ENCODE peak calls at places on chromosomes 11 and 22, in ten cellular contexts. P is Panc1; F is brain microvascular endothelial cell; Y is A549; Z is heart left ventricle; N is CD8-positive, alpha-beta T cell; J is tibial artery; W is left ventricle myocardium inferior; H is right lobe of liver; R is lung. L is an unnamed sample.

GRCh38 chr11:34181856-34182405 is 76.5 kb downstream of the NAT10 start:
- DNase-seq in P (no peak), F (no peak), Y (no peak), Z (no peak), N (no peak), J (no peak), W (no peak), H (no peak), R (no peak), L (no peak)

GRCh38 chr22:26330971-26331625 is 98.0 kb upstream of the ASPHD2 start:
- DNase-seq in P (peak), F (peak), Y (peak), Z (no peak), N (peak), J (no peak), W (no peak), H (peak), R (peak), L (no peak)

GRCh38 chr22:50012201-50013181 is at the start of gene IL17REL:
- DNase-seq in P (no peak), F (no peak), Y (no peak), Z (peak), N (no peak), J (no peak), W (peak), H (no peak), R (no peak), L (no peak)

GRCh38 chr22:39177791-39178190 is 25.3 kb upstream of the CBX7 start:
- DNase-seq in P (no peak), F (no peak), Y (no peak), Z (peak), N (no peak), J (no peak), W (peak), H (no peak), R (no peak), L (no peak)

GRCh38 chr11:12117200-12117995 is 7.0 kb downstream of the MICAL2 start:
- DNase-seq in P (no peak), F (no peak), Y (no peak), Z (no peak), N (no peak), J (peak), W (no peak), H (no peak), R (no peak), L (no peak)

GRCh38 chr11:114197799-114198500 is 98.2 kb upstream of the NNMT start:
- DNase-seq in P (no peak), F (peak), Y (no peak), Z (peak), N (no peak), J (peak), W (peak), H (no peak), R (peak), L (no peak)

GRCh38 chr11:123137496-123138270 is 57.4 kb downstream of the CLMP start:
- DNase-seq in P (no peak), F (peak), Y (no peak), Z (peak), N (no peak), J (peak), W (peak), H (peak), R (peak), L (peak)

GRCh38 chr11:93193721-93194120 is 4.1 kb downstream of the SLC36A4 start:
- DNase-seq in P (no peak), F (no peak), Y (no peak), Z (no peak), N (no peak), J (no peak), W (no peak), H (no peak), R (no peak), L (no peak)

GRCh38 chr11:102243399-102243884 is 73.8 kb upstream of the BIRC3 start:
- DNase-seq in P (no peak), F (no peak), Y (no peak), Z (no peak), N (no peak), J (no peak), W (no peak), H (no peak), R (no peak), L (no peak)

GRCh38 chr11:16678466-16679116 is 59.9 kb upstream of the C11orf58 start:
- DNase-seq in P (no peak), F (no peak), Y (no peak), Z (no peak), N (no peak), J (no peak), W (no peak), H (no peak), R (no peak), L (no peak)

GRCh38 chr11:69468236-69468635 is 13.2 kb upstream of the LINC01488 start:
- DNase-seq in P (no peak), F (no peak), Y (no peak), Z (peak), N (no peak), J (no peak), W (peak), H (no peak), R (no peak), L (no peak)

GRCh38 chr22:44276706-44277403 is 35.9 kb downstream of the SHISAL1 start:
- DNase-seq in P (no peak), F (no peak), Y (no peak), Z (no peak), N (no peak), J (no peak), W (no peak), H (no peak), R (no peak), L (no peak)

GRCh38 chr22:44278234-44279058 is 34.3 kb downstream of the SHISAL1 start:
- DNase-seq in P (no peak), F (no peak), Y (no peak), Z (no peak), N (no peak), J (no peak), W (no peak), H (no peak), R (no peak), L (no peak)

GRCh38 chr22:44276041-44276440 is 36.7 kb downstream of the SHISAL1 start:
- DNase-seq in P (no peak), F (no peak), Y (no peak), Z (no peak), N (no peak), J (no peak), W (no peak), H (no peak), R (no peak), L (no peak)

GRCh38 chr22:44279059-44279340 is 33.8 kb downstream of the SHISAL1 start:
- DNase-seq in P (no peak), F (no peak), Y (no peak), Z (no peak), N (no peak), J (no peak), W (no peak), H (no peak), R (no peak), L (no peak)

DNA sequence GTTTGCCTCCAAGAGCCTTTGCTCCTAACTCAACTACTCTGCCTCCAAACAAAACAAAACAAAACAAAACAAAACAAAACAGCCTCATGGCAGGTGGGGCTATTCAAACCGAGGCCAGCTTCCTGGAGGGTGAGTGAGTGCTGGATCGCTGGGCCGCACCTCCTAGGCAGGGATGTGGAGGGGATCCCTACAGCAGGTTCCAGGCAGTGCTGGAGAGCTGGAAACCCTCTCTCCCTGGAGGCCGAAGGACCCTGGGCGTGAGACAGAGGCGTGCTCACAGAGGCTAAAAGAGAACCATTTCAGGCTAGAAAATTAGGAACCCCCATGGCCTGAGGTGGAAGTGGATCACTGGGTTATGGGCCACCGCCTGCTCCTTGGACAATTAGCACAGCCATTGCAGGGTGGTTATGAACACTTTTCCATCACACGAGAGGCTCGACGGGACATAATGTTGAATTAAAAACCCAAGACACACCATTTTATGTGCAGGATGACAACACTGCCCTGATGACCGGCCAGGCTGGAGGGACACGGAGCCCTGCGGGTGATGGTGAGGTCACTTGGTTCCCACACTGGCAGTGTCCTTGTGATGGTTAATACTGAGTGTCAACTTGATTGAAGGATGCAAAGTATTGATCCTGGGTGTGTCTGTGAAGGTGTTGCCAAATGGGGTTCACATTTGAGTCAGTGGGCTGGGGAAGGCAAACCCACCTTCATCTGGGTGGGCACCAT is 35.2 kb downstream of the SHISAL1 start:
- DNase-seq in P (no peak), F (no peak), Y (no peak), Z (no peak), N (no peak), J (no peak), W (no peak), H (no peak), R (no peak), L (no peak)
- TF ChIP-seq CTCF in P (no peak), F (no peak), Y (no peak), Z (no peak), N (no peak), J (no peak), W (no peak), H (no peak), R (no peak), L (no peak)

GRCh38 chr11:67645521-67646457 is 4.7 kb downstream of the ACY3 start:
- DNase-seq in P (no peak), F (no peak), Y (no peak), Z (no peak), N (no peak), J (no peak), W (no peak), H (no peak), R (no peak), L (peak)

GRCh38 chr11:67642148-67642475 is 2.5 kb upstream of the TBX10 start:
- DNase-seq in P (no peak), F (no peak), Y (no peak), Z (no peak), N (no peak), J (no peak), W (no peak), H (no peak), R (no peak), L (no peak)

GRCh38 chr11:67642490-67643120 is 3.0 kb upstream of the TBX10 start:
- DNase-seq in P (no peak), F (no peak), Y (no peak), Z (no peak), N (no peak), J (no peak), W (no peak), H (no peak), R (no peak), L (no peak)

GRCh38 chr11:67644472-67645418 is 5.2 kb upstream of the TBX10 start:
- DNase-seq in P (no peak), F (no peak), Y (no peak), Z (peak), N (no peak), J (no peak), W (no peak), H (no peak), R (no peak), L (peak)

DNA sequence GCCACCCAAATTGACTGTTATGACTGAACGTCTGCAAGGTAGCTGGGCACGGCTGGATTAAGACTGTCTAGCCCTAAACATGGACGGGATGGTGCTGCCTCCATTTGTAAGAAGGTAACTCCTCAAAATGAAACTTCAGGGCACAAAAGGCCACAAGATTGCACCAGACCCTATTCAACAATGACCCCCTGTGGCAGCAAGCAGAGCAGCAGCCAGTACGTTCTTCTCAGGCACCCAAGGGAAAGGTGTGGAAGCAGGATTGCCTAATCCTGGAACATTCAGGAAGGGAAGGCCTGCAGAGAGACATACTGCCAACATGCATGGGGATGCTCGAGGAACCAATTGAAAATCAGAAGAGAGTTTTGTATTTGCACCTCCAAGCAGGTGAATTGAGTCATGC is 4.5 kb upstream of the TBX10 start:
- DNase-seq in P (no peak), F (no peak), Y (peak), Z (no peak), N (no peak), J (no peak), W (no peak), H (no peak), R (no peak), L (no peak)
- TF ChIP-seq CTCF in P (peak), F (peak), Y (no peak), Z (no peak), N (no peak), J (no peak), W (peak), H (peak), R (no peak), L (no peak)

GRCh38 chr11:72609451-72609850 is 64.8 kb downstream of the PDE2A start:
- DNase-seq in P (no peak), F (no peak), Y (no peak), Z (no peak), N (no peak), J (no peak), W (no peak), H (no peak), R (no peak), L (no peak)
- TF ChIP-seq CTCF in P (no peak), F (no peak), Y (no peak), Z (no peak), N (no peak), J (no peak), W (no peak), H (no peak), R (no peak), L (no peak)

DNA sequence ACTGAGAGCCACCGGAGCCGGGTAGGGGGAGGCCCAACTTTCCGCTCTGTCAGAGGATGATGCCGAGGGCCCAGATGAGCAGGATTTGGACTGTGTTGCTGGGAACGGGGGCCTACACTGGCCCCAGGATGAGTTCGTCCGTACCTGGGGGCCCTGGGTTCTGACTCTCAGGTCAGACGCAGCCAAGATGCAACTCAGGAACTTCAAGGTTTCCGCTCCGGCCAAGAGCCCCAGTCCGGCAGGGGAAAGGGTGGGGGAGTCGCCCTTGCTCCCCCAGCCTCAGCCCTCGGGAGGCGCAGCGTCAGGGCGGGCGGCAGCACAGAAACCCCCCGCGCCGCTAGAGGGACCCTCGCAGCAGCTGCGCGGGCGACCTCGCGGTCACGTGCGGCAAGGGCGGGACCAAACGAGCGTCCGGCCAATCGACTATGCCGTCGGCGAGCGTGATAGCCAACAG is 241 bp upstream of the ARL2 start:
- DNase-seq in P (no peak), F (peak), Y (no peak), Z (peak), N (peak), J (peak), W (peak), H (peak), R (peak), L (peak)
- TF ChIP-seq CTCF in P (peak), F (no peak), Y (no peak), Z (no peak), N (peak), J (peak), W (peak), H (no peak), R (peak), L (peak)

L was measured in CD14-positive monocyte.